ENCODE peak calls at places on chromosomes 7 and 10, in ten cellular contexts. W is body of pancreas, N is K562, S is Peyer's patch, A is heart left ventricle, D is IMR-90, H is GM12878, F is H1, B is upper lobe of left lung, Q is transverse colon. C is an unnamed sample. For H3K27me3, the result is how much of the 10 kb centered on the place peaks cover.

GRCh38 chr10:73867871-73868631 is 6.3 kb downstream of the CAMK2G start:
- DNase-seq in F (no peak), H (no peak), A (no peak), W (no peak), Q (no peak), B (no peak), S (no peak), D (no peak), N (no peak), C (no peak)

GRCh38 chr10:91603931-91604331 is 28.9 kb downstream of the PPP1R3C start:
- DNase-seq in S (no peak), W (peak), D (no peak), H (no peak), Q (no peak), A (no peak), N (no peak), B (no peak), F (no peak), C (peak)

GRCh38 chr10:73875139-73875475 is 752 bp upstream of the CAMK2G start:
- DNase-seq in A (no peak), D (no peak), B (no peak), N (no peak), H (no peak), S (no peak), F (no peak), Q (no peak), W (no peak), C (no peak)

GRCh38 chr10:29784175-29784773 is 149.5 kb upstream of the SVIL start:
- DNase-seq in A (peak), D (peak), W (peak), H (no peak), B (peak), F (no peak), Q (peak), S (no peak), N (no peak), C (peak)

GRCh38 chr10:21510218-21511070 is 15.0 kb downstream of the SKIDA1 start:
- DNase-seq in W (no peak), S (no peak), H (no peak), N (no peak), B (no peak), D (no peak), Q (no peak), F (peak), A (no peak), C (no peak)

GRCh38 chr10:69490876-69491275 is 39.6 kb downstream of the TSPAN15 start:
- DNase-seq in S (no peak), D (no peak), N (no peak), F (no peak), W (no peak), A (no peak), H (no peak), B (no peak), Q (no peak), C (no peak)

GRCh38 chr7:40372031-40372430 is 237.2 kb downstream of the SUGCT start:
- DNase-seq in F (no peak), H (no peak), Q (no peak), B (no peak), S (no peak), N (no peak), W (no peak), D (no peak), A (no peak), C (no peak)

GRCh38 chr7:121195859-121196588 is 132.8 kb upstream of the WNT16 start:
- DNase-seq in A (no peak), S (no peak), D (peak), W (no peak), H (no peak), Q (no peak), N (no peak), B (no peak), F (no peak), C (no peak)

GRCh38 chr10:124670849-124671248 is 73.3 kb downstream of the FAM53B start:
- DNase-seq in Q (no peak), F (no peak), A (no peak), H (no peak), N (no peak), W (no peak), B (peak), S (no peak), D (no peak), C (no peak)

GRCh38 chr10:122233857-122234348 is 37.2 kb upstream of the BTBD16 start:
- DNase-seq in H (no peak), N (no peak), S (no peak), A (peak), W (no peak), B (no peak), D (no peak), Q (no peak), F (no peak), C (no peak)

GRCh38 chr7:45599851-45600706 is 25.9 kb downstream of the ADCY1 start:
- DNase-seq in F (peak), D (no peak), N (no peak), A (peak), Q (no peak), H (no peak), B (peak), W (no peak), S (no peak), C (no peak)

GRCh38 chr10:126536148-126536547 is 134.3 kb downstream of the C10orf90 start:
- DNase-seq in F (no peak), Q (no peak), B (no peak), N (no peak), A (no peak), H (no peak), D (peak), W (no peak), S (no peak), C (no peak)

GRCh38 chr10:58701398-58702135 is 188.9 kb downstream of the BICC1 start:
- DNase-seq in H (no peak), Q (no peak), B (no peak), F (no peak), A (peak), W (no peak), N (no peak), S (no peak), D (peak), C (no peak)

GRCh38 chr7:66920256-66920655 is 769 bp upstream of the TMEM248 start:
- DNase-seq in B (no peak), H (no peak), A (no peak), S (no peak), W (no peak), N (no peak), D (no peak), F (no peak), Q (no peak), C (no peak)

GRCh38 chr10:132252412-132252811 is 55.3 kb downstream of the STK32C start:
- DNase-seq in S (no peak), N (peak), W (no peak), D (no peak), H (no peak), F (no peak), A (no peak), Q (no peak), B (no peak), C (no peak)

GRCh38 chr10:21304198-21304597 is 221.3 kb downstream of the SKIDA1 start:
- DNase-seq in Q (no peak), D (peak), F (no peak), A (no peak), H (no peak), N (no peak), W (no peak), B (no peak), S (no peak), C (no peak)

GRCh38 chr7:155453296-155454182 is 4.4 kb upstream of the EN2 start:
- DNase-seq in H (no peak), A (no peak), W (no peak), F (peak), B (no peak), D (no peak), Q (no peak), S (no peak), N (no peak), C (no peak)

GRCh38 chr10:96133135-96133534 is 3.0 kb downstream of the ZNF518A start:
- DNase-seq in W (no peak), Q (no peak), F (no peak), D (peak), N (no peak), B (no peak), S (no peak), H (no peak), A (no peak), C (no peak)

GRCh38 chr10:112182808-112183328 is 697 bp downstream of the GPAM start:
- DNase-seq in N (no peak), D (no peak), Q (no peak), F (no peak), A (no peak), B (no peak), W (peak), S (no peak), H (no peak), C (no peak)

GRCh38 chr10:112184379-112184778 is 814 bp upstream of the GPAM start:
- DNase-seq in Q (no peak), S (no peak), N (no peak), W (no peak), D (no peak), B (no peak), F (no peak), H (no peak), A (no peak), C (no peak)

GRCh38 chr10:112183329-112184051 is at the start of gene GPAM:
- DNase-seq in N (peak), A (peak), Q (peak), H (peak), S (peak), D (peak), W (peak), B (peak), F (peak), C (peak)

GRCh38 chr10:112185959-112186358 is 2.4 kb upstream of the GPAM start:
- DNase-seq in S (no peak), D (no peak), F (no peak), A (no peak), H (no peak), B (no peak), W (no peak), Q (no peak), N (no peak), C (no peak)

GRCh38 chr10:112184052-112184371 is 447 bp upstream of the GPAM start:
- DNase-seq in F (no peak), B (no peak), S (no peak), N (no peak), D (no peak), A (no peak), H (no peak), W (no peak), Q (no peak), C (no peak)
- TF ChIP-seq POLR2A in F (no peak), B (no peak), S (no peak), N (no peak), D (no peak), A (no peak), H (no peak), W (no peak), Q (no peak), C (no peak)

GRCh38 chr7:70779321-70779720 is 352.6 kb upstream of the GALNT17 start:
- DNase-seq in N (no peak), H (no peak), A (no peak), B (no peak), D (no peak), F (no peak), S (no peak), Q (no peak), W (no peak), C (no peak)
- H3K4me3 ChIP-seq in N (no peak), H (no peak), A (no peak), B (no peak), D (no peak), F (no peak), S (no peak), Q (no peak), W (no peak), C (no peak)

GRCh38 chr7:134622303-134622995 is 24.2 kb upstream of the BPGM start:
- DNase-seq in B (no peak), F (no peak), N (no peak), Q (no peak), W (no peak), S (no peak), H (no peak), D (no peak), A (no peak), C (no peak)
- H3K27me3 ChIP-seq in B (under half), F (under half), N (under half), Q (under half), W (under half), S (under half), H (under half), D (under half), A (under half), C (under half)

GRCh38 chr7:37920619-37921339 is at the start of gene EPDR1:
- DNase-seq in W (peak), D (no peak), H (no peak), N (no peak), B (peak), S (no peak), F (peak), Q (peak), A (peak), C (peak)
- TF ChIP-seq POLR2A in W (peak), D (no peak), H (peak), N (no peak), B (peak), S (peak), F (no peak), Q (peak), A (no peak), C (no peak)

DNA sequence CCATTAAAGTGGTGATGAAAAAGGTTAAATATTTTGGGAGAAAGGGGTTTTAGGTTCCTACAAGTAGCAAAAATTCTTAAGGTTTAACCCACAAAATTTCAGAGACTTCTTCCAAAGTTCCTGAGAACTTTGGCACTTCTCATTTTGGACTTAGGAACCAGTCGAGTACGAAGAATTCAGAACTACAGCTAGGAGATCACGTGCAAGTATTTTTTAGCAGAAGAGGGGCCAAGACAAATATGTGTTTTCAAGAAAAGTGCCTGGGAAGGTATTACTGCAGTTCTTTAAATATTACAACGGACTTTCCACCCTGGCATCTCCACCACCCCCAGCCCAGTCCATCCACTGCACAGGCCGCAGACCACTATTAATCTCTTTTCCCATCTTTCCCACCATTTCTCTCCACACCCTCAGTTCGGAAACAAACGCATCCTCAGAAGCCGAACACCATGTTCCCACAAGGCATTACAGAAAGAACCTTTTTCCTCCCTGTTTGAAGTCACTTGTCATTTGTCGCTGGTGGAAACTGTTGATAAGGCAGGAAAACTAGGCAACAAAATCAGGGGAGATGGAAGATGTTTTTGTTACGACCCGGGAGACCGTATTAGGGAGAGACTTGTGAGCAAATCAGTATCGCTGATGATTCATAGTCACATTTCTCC is 7.1 kb downstream of the INHBA start:
- DNase-seq in A (no peak), H (no peak), S (no peak), B (no peak), N (no peak), D (peak), W (no peak), Q (no peak), F (no peak), C (no peak)
- H3K4me3 ChIP-seq in A (no peak), H (no peak), S (peak), B (no peak), N (no peak), D (peak), W (no peak), Q (no peak), F (no peak), C (no peak)

GRCh38 chr10:100811752-100812750 is 66.7 kb downstream of the PAX2 start:
- DNase-seq in Q (no peak), A (no peak), N (no peak), H (no peak), S (no peak), D (no peak), F (no peak), B (no peak), W (no peak), C (no peak)
- H3K27me3 ChIP-seq in Q (half or more), A (under half), N (under half), H (under half), S (under half), D (half or more), F (under half), B (under half), W (under half), C (under half)

DNA sequence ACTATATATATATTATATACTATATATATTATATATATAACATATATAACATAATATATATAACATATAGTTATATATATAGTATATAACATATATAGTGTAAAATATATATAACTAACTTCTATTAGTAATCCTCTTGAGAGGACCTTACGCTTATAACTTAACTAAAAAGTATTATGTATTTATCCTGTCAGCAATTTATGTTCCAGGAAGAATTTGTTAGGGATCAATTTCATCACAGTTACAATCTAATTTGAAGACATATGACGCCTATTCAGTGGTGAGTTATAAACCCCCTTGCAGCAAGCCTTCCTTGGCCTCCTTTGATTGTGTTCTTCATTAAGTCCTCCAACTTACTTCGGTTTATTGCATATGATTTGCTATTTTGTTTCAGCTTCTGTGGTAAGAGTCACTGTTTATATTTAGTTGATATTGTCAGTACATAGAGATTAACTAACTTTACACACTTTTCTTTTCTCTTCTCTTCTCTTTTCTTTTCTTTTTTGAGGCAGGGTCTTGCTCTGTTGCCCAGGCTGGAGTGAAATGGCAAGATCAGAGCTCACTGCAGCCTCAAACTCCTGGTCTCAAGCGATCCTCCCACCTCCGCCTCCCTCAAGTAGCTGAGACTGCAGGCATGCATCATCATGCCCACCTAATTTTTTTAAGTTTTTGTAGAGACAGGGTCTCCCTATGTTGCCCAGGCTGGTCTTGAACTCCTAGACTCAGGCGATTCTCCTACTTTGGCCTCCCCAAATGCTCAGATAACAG is 59.7 kb downstream of the ANKRD61 start:
- DNase-seq in F (no peak), B (no peak), W (no peak), S (no peak), N (no peak), D (no peak), H (no peak), Q (no peak), A (no peak), C (no peak)
- TF ChIP-seq POLR2A in F (no peak), B (no peak), W (no peak), S (no peak), N (no peak), D (no peak), H (no peak), Q (no peak), A (no peak), C (no peak)

DNA sequence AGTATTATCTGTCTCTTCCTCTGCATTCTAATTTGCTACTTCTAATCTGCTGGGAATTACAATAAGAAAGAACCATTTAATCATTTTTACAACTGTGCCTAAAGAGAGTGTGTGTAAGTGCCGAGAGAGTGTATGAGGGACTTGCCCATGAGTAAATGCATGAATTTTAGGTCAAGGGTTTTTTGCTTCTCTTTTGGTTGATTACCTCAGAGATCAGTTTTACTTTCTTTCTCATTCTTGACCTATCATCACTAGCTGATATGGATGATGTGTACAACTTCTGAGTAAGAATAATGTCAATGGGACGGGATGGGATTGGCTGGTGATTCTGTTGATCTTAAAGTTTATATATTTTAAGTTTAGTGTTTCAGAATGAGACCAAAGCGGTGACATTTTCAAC is 47.8 kb downstream of the IKZF1 start:
- DNase-seq in S (no peak), N (no peak), H (peak), Q (no peak), W (no peak), B (no peak), F (no peak), D (no peak), A (no peak), C (no peak)
- H3K4me3 ChIP-seq in S (no peak), N (no peak), H (peak), Q (no peak), W (no peak), B (no peak), F (no peak), D (no peak), A (no peak), C (no peak)

C was measured in prostate gland.